ENCODE peak calls at places on chromosomes 1 and 21, in ten cellular contexts. I is left cardiac atrium; H is psoas muscle; K is sigmoid colon; T is neural progenitor cell; O is stimulated activated CD8-positive, alpha-beta memory T cell treated with anti-CD3 and anti-CD28 coated beads, Interleukin-15, amount 100 ng/mL, for 4 hours; L is effector CD4-positive, alpha-beta T cell; A is glutamatergic neuron; X is GM10248; Q is NCI-H1105. W is an unnamed sample.
A peak's percentile ranks its signal among the peaks of the same experiment; 100 is the strongest.

GRCh38 chr1:34899906-34900305 is 29.5 kb downstream of the DLGAP3 start:
- DNase-seq in I (no peak), H (no peak), K (no peak), T (no peak), O (no peak), L (no peak), A (no peak), X (no peak), Q (no peak), W (peak; percentile 24)

GRCh38 chr1:166836733-166837132 is 2.5 kb upstream of the POGK start:
- DNase-seq in I (no peak), H (no peak), K (no peak), T (no peak), O (no peak), L (no peak), A (no peak), X (no peak), Q (no peak), W (no peak)

GRCh38 chr1:116038679-116039078 is 62.4 kb downstream of the SLC22A15 start:
- DNase-seq in I (no peak), H (no peak), K (no peak), T (no peak), O (no peak), L (no peak), A (no peak), X (no peak), Q (no peak), W (no peak)

GRCh38 chr1:42163114-42163513 is 1.4 kb downstream of the GUCA2A start:
- DNase-seq in I (no peak), H (no peak), K (peak; percentile 10), T (no peak), O (no peak), L (no peak), A (no peak), X (no peak), Q (no peak), W (no peak)

GRCh38 chr1:9324246-9325096 is 31.8 kb downstream of the SPSB1 start:
- DNase-seq in I (no peak), H (no peak), K (no peak), T (no peak), O (no peak), L (no peak), A (no peak), X (no peak), Q (no peak), W (no peak)

GRCh38 chr1:110677016-110677415 is 2.3 kb upstream of the KCNA3 start:
- DNase-seq in I (no peak), H (no peak), K (no peak), T (no peak), O (no peak), L (no peak), A (no peak), X (no peak), Q (peak; percentile 77), W (no peak)

GRCh38 chr1:33310702-33311101 is 10.2 kb downstream of the A3GALT2 start:
- DNase-seq in I (peak; percentile 6), H (no peak), K (no peak), T (no peak), O (no peak), L (no peak), A (no peak), X (no peak), Q (no peak), W (no peak)

GRCh38 chr21:42903817-42904216 is 10.7 kb downstream of the NDUFV3 start:
- DNase-seq in I (no peak), H (no peak), K (no peak), T (no peak), O (no peak), L (no peak), A (no peak), X (no peak), Q (no peak), W (no peak)

GRCh38 chr1:59062743-59063142 is 234.2 kb upstream of the FGGY start:
- DNase-seq in I (peak; percentile 53), H (no peak), K (peak; percentile 68), T (no peak), O (no peak), L (no peak), A (no peak), X (no peak), Q (no peak), W (peak; percentile 70)

GRCh38 chr21:39666681-39667315 is 54.1 kb downstream of the B3GALT5 start:
- DNase-seq in I (no peak), H (no peak), K (no peak), T (no peak), O (no peak), L (no peak), A (no peak), X (no peak), Q (no peak), W (peak; percentile 29)

GRCh38 chr1:230861970-230862595 is 6.2 kb downstream of the C1orf198 start:
- DNase-seq in I (peak; percentile 36), H (peak; percentile 88), K (no peak), T (no peak), O (no peak), L (no peak), A (no peak), X (no peak), Q (no peak), W (no peak)

GRCh38 chr1:91151702-91152101 is 129.9 kb upstream of the ZNF644 start:
- DNase-seq in I (no peak), H (no peak), K (no peak), T (no peak), O (no peak), L (no peak), A (no peak), X (no peak), Q (no peak), W (no peak)

GRCh38 chr1:118884946-118885345 is 103.2 kb downstream of the TBX15 start:
- DNase-seq in I (no peak), H (no peak), K (no peak), T (no peak), O (no peak), L (no peak), A (no peak), X (no peak), Q (no peak), W (no peak)

GRCh38 chr1:219585837-219586465 is 27.0 kb downstream of the ZC3H11B start:
- DNase-seq in I (no peak), H (no peak), K (no peak), T (no peak), O (no peak), L (no peak), A (no peak), X (no peak), Q (no peak), W (no peak)

GRCh38 chr21:23811802-23812201 is 1795.5 kb downstream of the MRPL39 start:
- DNase-seq in I (no peak), H (no peak), K (no peak), T (no peak), O (no peak), L (no peak), A (no peak), X (no peak), Q (no peak), W (no peak)

GRCh38 chr1:186442651-186443114 is 18.2 kb downstream of the PDC start:
- DNase-seq in I (no peak), H (no peak), K (no peak), T (no peak), O (no peak), L (no peak), A (no peak), X (no peak), Q (no peak), W (no peak)

GRCh38 chr1:161954050-161954449 is 69.6 kb downstream of the OLFML2B start:
- DNase-seq in I (no peak), H (no peak), K (no peak), T (no peak), O (no peak), L (no peak), A (no peak), X (no peak), Q (no peak), W (no peak)

GRCh38 chr1:175015243-175015642 is 8.0 kb downstream of the MRPS14 start:
- DNase-seq in I (no peak), H (no peak), K (no peak), T (no peak), O (no peak), L (no peak), A (no peak), X (no peak), Q (no peak), W (no peak)

GRCh38 chr1:108627256-108627655 is 33.6 kb downstream of the HENMT1 start:
- DNase-seq in I (no peak), H (no peak), K (no peak), T (no peak), O (no peak), L (no peak), A (no peak), X (no peak), Q (no peak), W (no peak)

GRCh38 chr1:47569681-47570470 is 132.0 kb downstream of the FOXD2 start:
- DNase-seq in I (peak; percentile 45), H (no peak), K (no peak), T (peak; percentile 65), O (no peak), L (no peak), A (no peak), X (no peak), Q (no peak), W (peak; percentile 95)

GRCh38 chr1:237258871-237259270 is 216.9 kb downstream of the RYR2 start:
- DNase-seq in I (peak; percentile 75), H (no peak), K (peak; percentile 75), T (no peak), O (no peak), L (no peak), A (peak; percentile 28), X (no peak), Q (no peak), W (no peak)

GRCh38 chr1:227776277-227776676 is 39.2 kb upstream of the PRSS38 start:
- DNase-seq in I (no peak), H (no peak), K (peak; percentile 28), T (no peak), O (no peak), L (no peak), A (no peak), X (no peak), Q (no peak), W (peak; percentile 95)

GRCh38 chr21:42699196-42699595 is 45.8 kb downstream of the PDE9A start:
- DNase-seq in I (no peak), H (no peak), K (peak; percentile 40), T (no peak), O (no peak), L (no peak), A (no peak), X (no peak), Q (no peak), W (no peak)

GRCh38 chr1:172882791-172883386 is 167.9 kb downstream of the TNFSF18 start:
- DNase-seq in I (no peak), H (no peak), K (no peak), T (no peak), O (no peak), L (no peak), A (no peak), X (no peak), Q (no peak), W (no peak)

GRCh38 chr1:173422456-173422976 is 54.6 kb upstream of the PRDX6 start:
- DNase-seq in I (no peak), H (no peak), K (no peak), T (no peak), O (no peak), L (no peak), A (no peak), X (no peak), Q (no peak), W (no peak)

GRCh38 chr1:170407138-170407537 is 124.8 kb upstream of the GORAB start:
- DNase-seq in I (no peak), H (no peak), K (no peak), T (no peak), O (no peak), L (no peak), A (no peak), X (no peak), Q (no peak), W (no peak)

GRCh38 chr1:225596152-225596551 is 56.8 kb downstream of the ENAH start:
- DNase-seq in I (no peak), H (no peak), K (no peak), T (no peak), O (no peak), L (no peak), A (no peak), X (no peak), Q (no peak), W (no peak)

GRCh38 chr1:181159451-181160151 is 71.1 kb downstream of the IER5 start:
- DNase-seq in I (peak; percentile 37), H (no peak), K (peak; percentile 37), T (no peak), O (no peak), L (peak; percentile 25), A (no peak), X (no peak), Q (no peak), W (no peak)